ENCODE peak calls at places on chromosome 5, in ten cellular contexts. V is GM20000, O is LoVo, C is stomach, U is M059J, M is GM03348, Y is ELR, S is fibroblast of gingiva, E is RWPE1, Z is skeletal muscle cell. T is an unnamed sample.

GRCh38 chr5:118561971-118562370 is 426.4 kb downstream of the DTWD2 start:
- DNase-seq in O (no peak), Y (no peak), M (no peak), C (no peak), U (no peak), S (no peak), Z (no peak), E (no peak), V (no peak), T (no peak)

GRCh38 chr5:176400382-176401156 is 12.0 kb downstream of the HIGD2A start:
- DNase-seq in S (no peak), E (peak; percentile 86), U (no peak), Z (no peak), C (peak; percentile 54), Y (no peak), O (peak; percentile 88), V (no peak), M (no peak), T (no peak)

GRCh38 chr5:6087576-6087975 is 290.8 kb downstream of the MED10 start:
- DNase-seq in U (no peak), S (no peak), O (no peak), M (no peak), V (no peak), Z (no peak), E (no peak), Y (no peak), C (no peak), T (no peak)

GRCh38 chr5:1815071-1815786 is 14.0 kb downstream of the NDUFS6 start:
- DNase-seq in Y (no peak), O (no peak), V (no peak), M (no peak), U (no peak), C (no peak), Z (no peak), S (no peak), E (no peak), T (no peak)

GRCh38 chr5:17340816-17341215 is 123.4 kb downstream of the BASP1 start:
- DNase-seq in Y (no peak), C (no peak), Z (no peak), O (no peak), S (no peak), E (no peak), U (peak; percentile 90), V (no peak), M (no peak), T (no peak)

GRCh38 chr5:135206862-135207261 is 172.8 kb upstream of the PITX1 start:
- DNase-seq in Z (no peak), M (no peak), C (no peak), E (no peak), Y (no peak), V (no peak), S (no peak), U (no peak), O (no peak), T (no peak)

GRCh38 chr5:6703791-6704190 is 9.4 kb upstream of the TENT4A start:
- DNase-seq in Y (peak; percentile 40), C (no peak), M (no peak), U (peak; percentile 66), E (no peak), S (peak; percentile 20), Z (no peak), O (no peak), V (no peak), T (no peak)

GRCh38 chr5:179263391-179264052 is 81.7 kb downstream of the ADAMTS2 start:
- DNase-seq in U (no peak), C (peak; percentile 20), O (no peak), S (no peak), E (no peak), V (no peak), Y (no peak), Z (no peak), M (no peak), T (no peak)

GRCh38 chr5:141491323-141492167 is 2.7 kb downstream of the PCDHGC5 start:
- DNase-seq in O (no peak), Z (no peak), S (no peak), E (no peak), M (no peak), U (no peak), V (peak; percentile 31), C (no peak), Y (no peak), T (no peak)

GRCh38 chr5:141172381-141173204 is at the start of gene PCDHB7:
- DNase-seq in C (no peak), V (no peak), E (no peak), U (peak; percentile 68), Y (peak; percentile 34), S (no peak), M (peak; percentile 67), Z (no peak), O (peak; percentile 11), T (peak; percentile 58)